ENCODE peak calls at places on chromosomes 7 and 10, in six cellular contexts. One of them, this sample, is unnamed.

GRCh38 chr7:786472-787255 is 45.6 kb upstream of the SUN1 start:
- DNase-seq in colonic mucosa: peak; percentile 77
- DNase-seq in BE2C: peak; percentile 82
- DNase-seq in Calu3: peak; percentile 89
- DNase-seq in CD8-positive, alpha-beta T cell: peak; percentile 57
- DNase-seq in activated B cell treated with CpG ODN at 0.5 μM for 24 hours: peak; percentile 63
- DNase-seq in this sample: peak; percentile 84

GRCh38 chr10:62046522-62047239 is 145.2 kb downstream of the ARID5B start:
- DNase-seq in colonic mucosa: no peak
- DNase-seq in BE2C: peak; percentile 24
- DNase-seq in Calu3: no peak
- DNase-seq in CD8-positive, alpha-beta T cell: no peak
- DNase-seq in activated B cell treated with CpG ODN at 0.5 μM for 24 hours: no peak
- DNase-seq in this sample: no peak

GRCh38 chr7:471191-471865 is 48.3 kb downstream of the PDGFA start:
- DNase-seq in colonic mucosa: no peak
- DNase-seq in BE2C: peak; percentile 3
- DNase-seq in Calu3: peak; percentile 0
- DNase-seq in CD8-positive, alpha-beta T cell: no peak
- DNase-seq in activated B cell treated with CpG ODN at 0.5 μM for 24 hours: no peak
- DNase-seq in this sample: no peak

GRCh38 chr7:26155531-26156375 is 3.8 kb downstream of the NFE2L3 start:
- DNase-seq in colonic mucosa: no peak
- DNase-seq in BE2C: no peak
- DNase-seq in Calu3: peak; percentile 56
- DNase-seq in CD8-positive, alpha-beta T cell: no peak
- DNase-seq in activated B cell treated with CpG ODN at 0.5 μM for 24 hours: no peak
- DNase-seq in this sample: no peak

GRCh38 chr10:1402016-1402820 is 335.1 kb downstream of the ADARB2 start:
- DNase-seq in colonic mucosa: peak; percentile 9
- DNase-seq in BE2C: no peak
- DNase-seq in Calu3: no peak
- DNase-seq in CD8-positive, alpha-beta T cell: no peak
- DNase-seq in activated B cell treated with CpG ODN at 0.5 μM for 24 hours: no peak
- DNase-seq in this sample: no peak

GRCh38 chr7:45088821-45089313 is at the start of gene NACAD:
- DNase-seq in colonic mucosa: no peak
- DNase-seq in BE2C: peak; percentile 65
- DNase-seq in Calu3: no peak
- DNase-seq in CD8-positive, alpha-beta T cell: no peak
- DNase-seq in activated B cell treated with CpG ODN at 0.5 μM for 24 hours: no peak
- DNase-seq in this sample: peak; percentile 52

GRCh38 chr7:108004220-108005142 is 1.5 kb upstream of the LAMB1 start:
- DNase-seq in colonic mucosa: peak; percentile 59
- DNase-seq in BE2C: no peak
- DNase-seq in Calu3: peak; percentile 62
- DNase-seq in CD8-positive, alpha-beta T cell: no peak
- DNase-seq in activated B cell treated with CpG ODN at 0.5 μM for 24 hours: no peak
- DNase-seq in this sample: no peak

GRCh38 chr7:40604601-40605438 is 470.0 kb downstream of the SUGCT start:
- DNase-seq in colonic mucosa: peak; percentile 38
- DNase-seq in BE2C: peak; percentile 83
- DNase-seq in Calu3: peak; percentile 72
- DNase-seq in CD8-positive, alpha-beta T cell: no peak
- DNase-seq in activated B cell treated with CpG ODN at 0.5 μM for 24 hours: no peak
- DNase-seq in this sample: peak; percentile 34

GRCh38 chr10:12801214-12802087 is 200.1 kb downstream of the CCDC3 start:
- DNase-seq in colonic mucosa: no peak
- DNase-seq in BE2C: no peak
- DNase-seq in Calu3: no peak
- DNase-seq in CD8-positive, alpha-beta T cell: no peak
- DNase-seq in activated B cell treated with CpG ODN at 0.5 μM for 24 hours: no peak
- DNase-seq in this sample: no peak

DNA sequence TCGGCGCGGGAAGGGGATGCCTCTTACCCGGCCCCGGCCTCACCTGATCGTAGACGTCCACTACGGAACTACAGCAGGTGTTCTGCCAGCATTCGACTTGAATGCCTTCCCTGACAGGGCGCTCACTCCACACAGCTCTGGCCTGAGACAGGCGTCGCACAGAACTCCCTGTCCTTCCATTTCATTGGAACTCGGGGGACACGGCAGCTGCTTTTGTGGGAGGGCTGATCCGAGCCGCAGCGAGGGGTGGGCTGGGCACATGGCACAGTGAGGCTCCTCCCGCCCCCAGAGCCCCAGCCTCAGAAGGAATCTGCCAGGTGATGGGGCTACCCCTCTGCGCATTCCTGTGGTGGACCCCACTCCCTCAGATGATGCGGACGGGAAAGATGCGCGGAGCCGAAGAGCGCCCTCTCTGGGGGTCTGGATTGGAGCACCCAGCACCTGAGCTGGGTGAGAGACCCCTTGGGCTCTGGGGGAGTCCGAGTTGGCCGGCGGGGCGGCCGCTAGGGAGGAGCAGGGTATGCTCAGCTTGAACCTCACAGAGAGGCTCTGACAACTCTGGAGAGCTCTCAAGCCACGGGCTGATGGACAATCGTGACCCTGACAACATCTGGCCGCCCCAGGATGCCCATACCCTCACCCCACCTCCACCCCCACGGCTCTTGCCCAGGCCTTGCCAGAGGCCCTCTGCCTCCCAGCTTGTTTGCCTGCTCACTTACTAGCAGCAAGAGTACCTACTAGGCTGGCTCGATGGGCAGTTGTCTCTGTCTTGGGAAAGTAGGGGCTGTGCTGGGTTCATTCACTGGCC is 36.6 kb downstream of the RASGEF1A start:
- DNase-seq in colonic mucosa: no peak
- DNase-seq in BE2C: peak; percentile 8
- DNase-seq in Calu3: no peak
- DNase-seq in CD8-positive, alpha-beta T cell: no peak
- DNase-seq in activated B cell treated with CpG ODN at 0.5 μM for 24 hours: no peak
- DNase-seq in this sample: peak; percentile 13
- TF ChIP-seq CTCF in colonic mucosa: no peak
- TF ChIP-seq CTCF in BE2C: no peak
- TF ChIP-seq CTCF in Calu3: no peak
- TF ChIP-seq CTCF in CD8-positive, alpha-beta T cell: no peak
- TF ChIP-seq CTCF in activated B cell treated with CpG ODN at 0.5 μM for 24 hours: no peak
- TF ChIP-seq CTCF in this sample: no peak

DNA sequence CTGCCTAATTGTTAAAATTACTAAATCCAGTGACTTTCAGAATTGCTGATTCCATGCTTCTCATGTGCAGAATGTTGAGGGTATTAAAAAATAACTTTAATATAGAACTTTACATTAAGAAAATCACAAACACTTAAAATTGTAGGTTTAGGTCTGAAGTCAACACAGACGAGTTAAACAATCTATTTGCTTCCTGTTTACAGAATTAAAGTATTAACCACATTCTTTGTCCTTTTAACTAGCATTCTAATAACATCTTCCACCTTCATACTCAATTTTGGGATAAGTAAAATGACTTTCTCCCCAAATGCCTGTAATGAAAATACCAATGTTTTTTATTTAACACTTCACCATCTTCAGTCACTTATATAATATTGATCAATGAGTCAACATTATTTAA is 2.2 kb downstream of the ITGB1 start:
- DNase-seq in colonic mucosa: no peak
- DNase-seq in BE2C: no peak
- DNase-seq in Calu3: no peak
- DNase-seq in CD8-positive, alpha-beta T cell: no peak
- DNase-seq in activated B cell treated with CpG ODN at 0.5 μM for 24 hours: no peak
- DNase-seq in this sample: no peak
- TF ChIP-seq CTCF in colonic mucosa: no peak
- TF ChIP-seq CTCF in BE2C: no peak
- TF ChIP-seq CTCF in Calu3: no peak
- TF ChIP-seq CTCF in CD8-positive, alpha-beta T cell: no peak
- TF ChIP-seq CTCF in activated B cell treated with CpG ODN at 0.5 μM for 24 hours: no peak
- TF ChIP-seq CTCF in this sample: no peak

DNA sequence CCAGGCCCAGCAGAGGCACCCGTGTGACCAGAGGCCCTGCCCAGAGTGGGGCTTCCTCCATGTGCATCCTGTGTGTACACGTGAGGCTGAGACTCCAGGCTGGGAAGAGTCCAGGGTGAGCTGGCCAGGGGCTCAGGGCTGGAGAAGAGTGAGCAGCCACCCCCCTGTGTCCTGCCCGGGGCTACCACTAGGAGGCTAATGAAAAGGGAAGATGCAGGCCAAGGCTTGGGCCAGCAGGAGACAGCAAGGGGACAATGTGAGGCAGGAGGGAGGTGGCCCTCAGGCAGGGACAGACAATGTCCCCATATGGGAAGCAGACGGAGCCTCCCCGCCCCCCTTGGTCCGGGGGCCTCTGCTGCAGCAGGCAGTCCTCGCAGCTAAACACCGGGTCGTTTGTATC is 102.0 kb downstream of the HIF1AN start:
- DNase-seq in colonic mucosa: no peak
- DNase-seq in BE2C: peak; percentile 72
- DNase-seq in Calu3: peak; percentile 30
- DNase-seq in CD8-positive, alpha-beta T cell: no peak
- DNase-seq in activated B cell treated with CpG ODN at 0.5 μM for 24 hours: no peak
- DNase-seq in this sample: no peak
- TF ChIP-seq CTCF in colonic mucosa: no peak
- TF ChIP-seq CTCF in BE2C: peak; percentile 78
- TF ChIP-seq CTCF in Calu3: no peak
- TF ChIP-seq CTCF in CD8-positive, alpha-beta T cell: no peak
- TF ChIP-seq CTCF in activated B cell treated with CpG ODN at 0.5 μM for 24 hours: no peak
- TF ChIP-seq CTCF in this sample: peak; percentile 55

GRCh38 chr10:98858525-98858924 is 377.1 kb downstream of the HPSE2 start:
- DNase-seq in colonic mucosa: no peak
- DNase-seq in BE2C: no peak
- DNase-seq in Calu3: no peak
- DNase-seq in CD8-positive, alpha-beta T cell: no peak
- DNase-seq in activated B cell treated with CpG ODN at 0.5 μM for 24 hours: no peak
- DNase-seq in this sample: no peak
- TF ChIP-seq CTCF in colonic mucosa: no peak
- TF ChIP-seq CTCF in BE2C: no peak
- TF ChIP-seq CTCF in Calu3: no peak
- TF ChIP-seq CTCF in CD8-positive, alpha-beta T cell: no peak
- TF ChIP-seq CTCF in activated B cell treated with CpG ODN at 0.5 μM for 24 hours: no peak
- TF ChIP-seq CTCF in this sample: no peak

GRCh38 chr7:76259124-76260086 is 43.1 kb upstream of the HSPB1 start:
- DNase-seq in colonic mucosa: no peak
- DNase-seq in BE2C: peak; percentile 45
- DNase-seq in Calu3: no peak
- DNase-seq in CD8-positive, alpha-beta T cell: no peak
- DNase-seq in activated B cell treated with CpG ODN at 0.5 μM for 24 hours: no peak
- DNase-seq in this sample: no peak

GRCh38 chr7:76261329-76261728 is 41.1 kb upstream of the HSPB1 start:
- DNase-seq in colonic mucosa: no peak
- DNase-seq in BE2C: no peak
- DNase-seq in Calu3: no peak
- DNase-seq in CD8-positive, alpha-beta T cell: no peak
- DNase-seq in activated B cell treated with CpG ODN at 0.5 μM for 24 hours: no peak
- DNase-seq in this sample: no peak

GRCh38 chr7:76260171-76260703 is 42.2 kb upstream of the HSPB1 start:
- DNase-seq in colonic mucosa: peak; percentile 30
- DNase-seq in BE2C: peak; percentile 96
- DNase-seq in Calu3: peak; percentile 23
- DNase-seq in CD8-positive, alpha-beta T cell: peak; percentile 17
- DNase-seq in activated B cell treated with CpG ODN at 0.5 μM for 24 hours: no peak
- DNase-seq in this sample: peak; percentile 70

GRCh38 chr7:76262683-76263402 is 39.6 kb upstream of the HSPB1 start:
- DNase-seq in colonic mucosa: peak; percentile 55
- DNase-seq in BE2C: peak; percentile 87
- DNase-seq in Calu3: peak; percentile 59
- DNase-seq in CD8-positive, alpha-beta T cell: no peak
- DNase-seq in activated B cell treated with CpG ODN at 0.5 μM for 24 hours: no peak
- DNase-seq in this sample: peak; percentile 67

DNA sequence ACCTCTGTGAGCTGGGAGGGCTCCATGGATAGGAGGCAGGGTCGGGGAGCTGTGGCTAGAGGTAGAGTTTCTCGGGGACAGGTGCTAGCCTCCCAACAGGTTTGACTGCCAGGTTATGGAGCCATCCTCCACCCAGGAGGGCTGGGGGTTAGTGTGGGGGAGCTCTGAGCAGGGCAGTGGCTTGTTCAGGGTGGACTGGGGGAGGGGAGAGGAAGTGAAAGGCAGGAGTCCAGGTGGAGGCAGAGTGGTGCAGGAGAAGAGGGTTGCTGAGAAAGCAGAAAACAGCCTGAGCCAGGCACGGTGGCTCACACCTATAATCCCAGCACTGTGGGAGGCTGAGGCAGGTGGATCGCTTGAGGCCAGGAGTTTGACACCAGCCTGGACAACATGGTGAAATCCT is 40.5 kb upstream of the HSPB1 start:
- DNase-seq in colonic mucosa: no peak
- DNase-seq in BE2C: no peak
- DNase-seq in Calu3: no peak
- DNase-seq in CD8-positive, alpha-beta T cell: no peak
- DNase-seq in activated B cell treated with CpG ODN at 0.5 μM for 24 hours: no peak
- DNase-seq in this sample: no peak
- TF ChIP-seq CTCF in colonic mucosa: no peak
- TF ChIP-seq CTCF in BE2C: no peak
- TF ChIP-seq CTCF in Calu3: no peak
- TF ChIP-seq CTCF in CD8-positive, alpha-beta T cell: no peak
- TF ChIP-seq CTCF in activated B cell treated with CpG ODN at 0.5 μM for 24 hours: no peak
- TF ChIP-seq CTCF in this sample: no peak

GRCh38 chr7:36284470-36284869 is 105.2 kb upstream of the ANLN start:
- DNase-seq in colonic mucosa: no peak
- DNase-seq in BE2C: no peak
- DNase-seq in Calu3: no peak
- DNase-seq in CD8-positive, alpha-beta T cell: no peak
- DNase-seq in activated B cell treated with CpG ODN at 0.5 μM for 24 hours: no peak
- DNase-seq in this sample: no peak
- TF ChIP-seq CTCF in colonic mucosa: no peak
- TF ChIP-seq CTCF in BE2C: no peak
- TF ChIP-seq CTCF in Calu3: no peak
- TF ChIP-seq CTCF in CD8-positive, alpha-beta T cell: no peak
- TF ChIP-seq CTCF in activated B cell treated with CpG ODN at 0.5 μM for 24 hours: no peak
- TF ChIP-seq CTCF in this sample: no peak